ENCODE peak calls at places on chromosomes 1 and 21, in nine cellular contexts. One of them, this sample, is unnamed.

GRCh38 chr1:55212349-55213028 is 2.7 kb downstream of the USP24 start:
- DNase-seq in A549: no peak
- DNase-seq in lower lobe of right lung: no peak
- DNase-seq in Karpas-422: peak; percentile 67
- DNase-seq in psoas muscle: no peak
- DNase-seq in heart left ventricle: no peak
- DNase-seq in sigmoid colon: no peak
- DNase-seq in upper lobe of left lung: no peak
- DNase-seq in colonic mucosa: peak; percentile 23
- DNase-seq in this sample: no peak

GRCh38 chr1:50106095-50106761 is 2.5 kb upstream of the ELAVL4 start:
- DNase-seq in A549: no peak
- DNase-seq in lower lobe of right lung: no peak
- DNase-seq in Karpas-422: no peak
- DNase-seq in psoas muscle: no peak
- DNase-seq in heart left ventricle: no peak
- DNase-seq in sigmoid colon: no peak
- DNase-seq in upper lobe of left lung: no peak
- DNase-seq in colonic mucosa: no peak
- DNase-seq in this sample: no peak

GRCh38 chr1:7218210-7218832 is 433.1 kb downstream of the CAMTA1 start:
- DNase-seq in A549: peak; percentile 43
- DNase-seq in lower lobe of right lung: no peak
- DNase-seq in Karpas-422: peak; percentile 83
- DNase-seq in psoas muscle: no peak
- DNase-seq in heart left ventricle: no peak
- DNase-seq in sigmoid colon: no peak
- DNase-seq in upper lobe of left lung: no peak
- DNase-seq in colonic mucosa: peak; percentile 30
- DNase-seq in this sample: no peak

GRCh38 chr21:41775152-41775472 is 8.3 kb upstream of the RIPK4 start:
- DNase-seq in A549: no peak
- DNase-seq in lower lobe of right lung: no peak
- DNase-seq in Karpas-422: no peak
- DNase-seq in psoas muscle: no peak
- DNase-seq in heart left ventricle: no peak
- DNase-seq in sigmoid colon: no peak
- DNase-seq in upper lobe of left lung: no peak
- DNase-seq in colonic mucosa: no peak
- DNase-seq in this sample: no peak

GRCh38 chr1:100036718-100037664 is 67.2 kb downstream of the SLC35A3 start:
- DNase-seq in A549: no peak
- DNase-seq in lower lobe of right lung: no peak
- DNase-seq in Karpas-422: peak; percentile 64
- DNase-seq in psoas muscle: no peak
- DNase-seq in heart left ventricle: no peak
- DNase-seq in sigmoid colon: no peak
- DNase-seq in upper lobe of left lung: no peak
- DNase-seq in colonic mucosa: peak; percentile 39
- DNase-seq in this sample: no peak

GRCh38 chr1:172185206-172185605 is 235.3 kb upstream of the C1orf105 start:
- DNase-seq in A549: no peak
- DNase-seq in lower lobe of right lung: no peak
- DNase-seq in Karpas-422: peak; percentile 54
- DNase-seq in psoas muscle: no peak
- DNase-seq in heart left ventricle: no peak
- DNase-seq in sigmoid colon: no peak
- DNase-seq in upper lobe of left lung: no peak
- DNase-seq in colonic mucosa: no peak
- DNase-seq in this sample: no peak

GRCh38 chr1:167715653-167716302 is 6.0 kb upstream of the MPZL1 start:
- DNase-seq in A549: no peak
- DNase-seq in lower lobe of right lung: no peak
- DNase-seq in Karpas-422: no peak
- DNase-seq in psoas muscle: no peak
- DNase-seq in heart left ventricle: no peak
- DNase-seq in sigmoid colon: no peak
- DNase-seq in upper lobe of left lung: no peak
- DNase-seq in colonic mucosa: no peak
- DNase-seq in this sample: no peak

GRCh38 chr21:31173881-31174555 is 135.7 kb upstream of the KRTAP19-8 start:
- DNase-seq in A549: no peak
- DNase-seq in lower lobe of right lung: peak; percentile 61
- DNase-seq in Karpas-422: no peak
- DNase-seq in psoas muscle: no peak
- DNase-seq in heart left ventricle: peak; percentile 38
- DNase-seq in sigmoid colon: no peak
- DNase-seq in upper lobe of left lung: peak; percentile 58
- DNase-seq in colonic mucosa: no peak
- DNase-seq in this sample: peak; percentile 23

GRCh38 chr21:45846373-45847160 is 135.0 kb upstream of the COL6A1 start:
- DNase-seq in A549: no peak
- DNase-seq in lower lobe of right lung: no peak
- DNase-seq in Karpas-422: no peak
- DNase-seq in psoas muscle: peak; percentile 38
- DNase-seq in heart left ventricle: peak; percentile 57
- DNase-seq in sigmoid colon: peak; percentile 92
- DNase-seq in upper lobe of left lung: no peak
- DNase-seq in colonic mucosa: no peak
- DNase-seq in this sample: no peak

GRCh38 chr1:56939209-56939608 is 26.6 kb downstream of the C8B start:
- DNase-seq in A549: no peak
- DNase-seq in lower lobe of right lung: no peak
- DNase-seq in Karpas-422: no peak
- DNase-seq in psoas muscle: no peak
- DNase-seq in heart left ventricle: no peak
- DNase-seq in sigmoid colon: no peak
- DNase-seq in upper lobe of left lung: no peak
- DNase-seq in colonic mucosa: no peak
- DNase-seq in this sample: no peak

GRCh38 chr21:27954806-27955205 is 987.9 kb upstream of the ADAMTS5 start:
- DNase-seq in A549: no peak
- DNase-seq in lower lobe of right lung: no peak
- DNase-seq in Karpas-422: no peak
- DNase-seq in psoas muscle: no peak
- DNase-seq in heart left ventricle: no peak
- DNase-seq in sigmoid colon: no peak
- DNase-seq in upper lobe of left lung: no peak
- DNase-seq in colonic mucosa: no peak
- DNase-seq in this sample: no peak

GRCh38 chr21:23016617-23017016 is 2018.4 kb downstream of the NCAM2 start:
- DNase-seq in A549: no peak
- DNase-seq in lower lobe of right lung: no peak
- DNase-seq in Karpas-422: no peak
- DNase-seq in psoas muscle: no peak
- DNase-seq in heart left ventricle: no peak
- DNase-seq in sigmoid colon: no peak
- DNase-seq in upper lobe of left lung: no peak
- DNase-seq in colonic mucosa: no peak
- DNase-seq in this sample: no peak

GRCh38 chr1:68963353-68963752 is 466.5 kb upstream of the DEPDC1 start:
- DNase-seq in A549: no peak
- DNase-seq in lower lobe of right lung: no peak
- DNase-seq in Karpas-422: no peak
- DNase-seq in psoas muscle: no peak
- DNase-seq in heart left ventricle: no peak
- DNase-seq in sigmoid colon: no peak
- DNase-seq in upper lobe of left lung: no peak
- DNase-seq in colonic mucosa: no peak
- DNase-seq in this sample: no peak

GRCh38 chr1:239008568-239008967 is 377.8 kb upstream of the CHRM3 start:
- DNase-seq in A549: no peak
- DNase-seq in lower lobe of right lung: no peak
- DNase-seq in Karpas-422: no peak
- DNase-seq in psoas muscle: no peak
- DNase-seq in heart left ventricle: no peak
- DNase-seq in sigmoid colon: no peak
- DNase-seq in upper lobe of left lung: no peak
- DNase-seq in colonic mucosa: no peak
- DNase-seq in this sample: no peak

GRCh38 chr1:239016337-239016736 is 370.0 kb upstream of the CHRM3 start:
- DNase-seq in A549: no peak
- DNase-seq in lower lobe of right lung: no peak
- DNase-seq in Karpas-422: no peak
- DNase-seq in psoas muscle: no peak
- DNase-seq in heart left ventricle: no peak
- DNase-seq in sigmoid colon: no peak
- DNase-seq in upper lobe of left lung: no peak
- DNase-seq in colonic mucosa: no peak
- DNase-seq in this sample: no peak

GRCh38 chr1:239011382-239011781 is 375.0 kb upstream of the CHRM3 start:
- DNase-seq in A549: no peak
- DNase-seq in lower lobe of right lung: no peak
- DNase-seq in Karpas-422: no peak
- DNase-seq in psoas muscle: no peak
- DNase-seq in heart left ventricle: no peak
- DNase-seq in sigmoid colon: no peak
- DNase-seq in upper lobe of left lung: no peak
- DNase-seq in colonic mucosa: no peak
- DNase-seq in this sample: no peak
- H3K9me3 ChIP-seq in A549: no peaks in the 10 kb centered on the region
- H3K9me3 ChIP-seq in lower lobe of right lung: no peaks in the 10 kb centered on the region
- H3K9me3 ChIP-seq in Karpas-422: peaks cover 25% of the 10 kb centered on the region
- H3K9me3 ChIP-seq in psoas muscle: no peaks in the 10 kb centered on the region
- H3K9me3 ChIP-seq in heart left ventricle: no peaks in the 10 kb centered on the region
- H3K9me3 ChIP-seq in sigmoid colon: no peaks in the 10 kb centered on the region
- H3K9me3 ChIP-seq in upper lobe of left lung: no peaks in the 10 kb centered on the region
- H3K9me3 ChIP-seq in colonic mucosa: no peaks in the 10 kb centered on the region
- H3K9me3 ChIP-seq in this sample: no peaks in the 10 kb centered on the region

DNA sequence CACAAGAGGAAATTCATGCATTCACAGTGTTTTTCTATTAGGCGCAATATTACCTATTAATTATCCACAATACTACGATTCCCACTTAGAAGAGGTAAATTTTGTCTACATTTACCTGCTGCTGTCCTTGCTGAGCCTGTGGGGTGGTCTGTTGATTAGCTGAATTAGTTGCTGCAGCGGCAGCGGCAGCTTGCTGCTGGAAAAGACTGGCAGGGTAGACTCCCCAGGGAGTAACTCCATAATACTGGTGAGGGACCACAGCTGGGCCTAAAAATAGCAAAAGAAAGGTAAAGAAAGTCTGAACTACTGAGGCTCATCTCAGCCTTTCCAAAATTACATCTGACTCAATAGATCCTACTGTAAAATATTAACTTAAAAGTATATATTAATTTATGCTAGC is 66.0 kb upstream of the SDC3 start:
- DNase-seq in A549: no peak
- DNase-seq in lower lobe of right lung: no peak
- DNase-seq in Karpas-422: no peak
- DNase-seq in psoas muscle: no peak
- DNase-seq in heart left ventricle: no peak
- DNase-seq in sigmoid colon: no peak
- DNase-seq in upper lobe of left lung: no peak
- DNase-seq in colonic mucosa: no peak
- DNase-seq in this sample: no peak
- H3K9me3 ChIP-seq in A549: no peaks in the 10 kb centered on the region
- H3K9me3 ChIP-seq in lower lobe of right lung: no peaks in the 10 kb centered on the region
- H3K9me3 ChIP-seq in Karpas-422: no peaks in the 10 kb centered on the region
- H3K9me3 ChIP-seq in psoas muscle: no peaks in the 10 kb centered on the region
- H3K9me3 ChIP-seq in heart left ventricle: no peaks in the 10 kb centered on the region
- H3K9me3 ChIP-seq in sigmoid colon: no peaks in the 10 kb centered on the region
- H3K9me3 ChIP-seq in upper lobe of left lung: no peaks in the 10 kb centered on the region
- H3K9me3 ChIP-seq in colonic mucosa: no peaks in the 10 kb centered on the region
- H3K9me3 ChIP-seq in this sample: no peaks in the 10 kb centered on the region

GRCh38 chr1:228455715-228456114 is 31.5 kb upstream of the RNF187 start:
- DNase-seq in A549: no peak
- DNase-seq in lower lobe of right lung: no peak
- DNase-seq in Karpas-422: no peak
- DNase-seq in psoas muscle: no peak
- DNase-seq in heart left ventricle: no peak
- DNase-seq in sigmoid colon: no peak
- DNase-seq in upper lobe of left lung: no peak
- DNase-seq in colonic mucosa: no peak
- DNase-seq in this sample: no peak

GRCh38 chr1:228454238-228454637 is 32.9 kb upstream of the RNF187 start:
- DNase-seq in A549: no peak
- DNase-seq in lower lobe of right lung: no peak
- DNase-seq in Karpas-422: no peak
- DNase-seq in psoas muscle: no peak
- DNase-seq in heart left ventricle: no peak
- DNase-seq in sigmoid colon: peak; percentile 15
- DNase-seq in upper lobe of left lung: no peak
- DNase-seq in colonic mucosa: no peak
- DNase-seq in this sample: no peak

GRCh38 chr1:228457017-228457395 is 30.2 kb upstream of the RNF187 start:
- DNase-seq in A549: no peak
- DNase-seq in lower lobe of right lung: no peak
- DNase-seq in Karpas-422: no peak
- DNase-seq in psoas muscle: no peak
- DNase-seq in heart left ventricle: no peak
- DNase-seq in sigmoid colon: no peak
- DNase-seq in upper lobe of left lung: no peak
- DNase-seq in colonic mucosa: no peak
- DNase-seq in this sample: no peak

GRCh38 chr1:228457396-228458176 is 29.6 kb upstream of the RNF187 start:
- DNase-seq in A549: peak; percentile 71
- DNase-seq in lower lobe of right lung: peak; percentile 83
- DNase-seq in Karpas-422: no peak
- DNase-seq in psoas muscle: peak; percentile 83
- DNase-seq in heart left ventricle: peak; percentile 87
- DNase-seq in sigmoid colon: peak; percentile 92
- DNase-seq in upper lobe of left lung: peak; percentile 94
- DNase-seq in colonic mucosa: peak; percentile 93
- DNase-seq in this sample: peak; percentile 72

DNA sequence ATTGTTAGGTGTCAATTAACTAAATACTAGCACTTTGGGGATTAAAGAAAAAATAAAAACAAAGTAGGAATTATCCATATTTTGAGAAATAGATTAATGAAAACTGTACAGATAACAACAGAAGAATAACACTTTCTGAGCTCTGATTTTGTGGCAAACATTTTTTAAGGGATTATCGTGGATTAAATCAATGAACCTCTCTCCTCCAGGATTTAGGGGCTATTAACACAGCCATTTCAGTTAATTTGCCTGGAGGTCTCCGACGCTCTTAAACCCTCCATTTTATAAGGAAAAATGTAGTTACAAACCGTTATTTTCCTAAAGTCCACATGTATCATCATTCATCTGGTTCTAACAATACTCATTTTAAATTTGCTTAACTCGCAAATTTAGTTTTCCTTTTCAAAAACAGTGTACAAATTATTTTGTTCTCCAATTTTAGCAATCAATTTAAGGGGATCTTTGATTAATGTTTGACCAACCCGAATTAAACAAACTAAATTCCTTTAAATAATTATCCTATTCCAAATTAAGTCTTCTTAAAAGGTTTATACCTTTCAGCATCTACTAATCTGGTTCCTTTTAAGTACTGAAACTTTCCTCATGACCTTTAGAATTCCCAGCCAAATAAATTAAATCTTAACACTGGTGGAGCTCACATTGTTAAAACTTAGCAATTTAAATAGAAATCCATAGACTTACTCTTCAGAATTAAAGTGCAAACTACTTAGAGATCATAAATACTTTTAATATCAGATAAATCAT is 30.7 kb upstream of the RNF187 start:
- DNase-seq in A549: no peak
- DNase-seq in lower lobe of right lung: no peak
- DNase-seq in Karpas-422: no peak
- DNase-seq in psoas muscle: no peak
- DNase-seq in heart left ventricle: no peak
- DNase-seq in sigmoid colon: no peak
- DNase-seq in upper lobe of left lung: no peak
- DNase-seq in colonic mucosa: no peak
- DNase-seq in this sample: no peak
- H3K9me3 ChIP-seq in A549: no peaks in the 10 kb centered on the region
- H3K9me3 ChIP-seq in lower lobe of right lung: no peaks in the 10 kb centered on the region
- H3K9me3 ChIP-seq in Karpas-422: no peaks in the 10 kb centered on the region
- H3K9me3 ChIP-seq in psoas muscle: no peaks in the 10 kb centered on the region
- H3K9me3 ChIP-seq in heart left ventricle: no peaks in the 10 kb centered on the region
- H3K9me3 ChIP-seq in sigmoid colon: no peaks in the 10 kb centered on the region
- H3K9me3 ChIP-seq in upper lobe of left lung: no peaks in the 10 kb centered on the region
- H3K9me3 ChIP-seq in colonic mucosa: no peaks in the 10 kb centered on the region
- H3K9me3 ChIP-seq in this sample: no peaks in the 10 kb centered on the region

GRCh38 chr1:4161271-4162006 is 261.4 kb upstream of the C1orf174 start:
- DNase-seq in A549: no peak
- DNase-seq in lower lobe of right lung: no peak
- DNase-seq in Karpas-422: peak; percentile 34
- DNase-seq in psoas muscle: no peak
- DNase-seq in heart left ventricle: no peak
- DNase-seq in sigmoid colon: no peak
- DNase-seq in upper lobe of left lung: peak; percentile 78
- DNase-seq in colonic mucosa: no peak
- DNase-seq in this sample: no peak
- H3K9me3 ChIP-seq in A549: no peaks in the 10 kb centered on the region
- H3K9me3 ChIP-seq in lower lobe of right lung: no peaks in the 10 kb centered on the region
- H3K9me3 ChIP-seq in Karpas-422: no peaks in the 10 kb centered on the region
- H3K9me3 ChIP-seq in psoas muscle: no peaks in the 10 kb centered on the region
- H3K9me3 ChIP-seq in heart left ventricle: no peaks in the 10 kb centered on the region
- H3K9me3 ChIP-seq in sigmoid colon: no peaks in the 10 kb centered on the region
- H3K9me3 ChIP-seq in upper lobe of left lung: no peaks in the 10 kb centered on the region
- H3K9me3 ChIP-seq in colonic mucosa: no peaks in the 10 kb centered on the region
- H3K9me3 ChIP-seq in this sample: no peaks in the 10 kb centered on the region